ENCODE peak calls at places on chromosomes 7 and 10, in nine cellular contexts. N is lung; K is CD4-positive, alpha-beta memory T cell; Z is right cardiac atrium; D is AG04449; U is cardiac fibroblast; P is left ventricle myocardium inferior; B is body of pancreas; E is IMR-90. I is an unnamed sample.

GRCh38 chr7:70720191-70720873 is 411.6 kb upstream of the GALNT17 start:
- DNase-seq in N (no peak), K (no peak), Z (no peak), D (no peak), U (no peak), P (no peak), B (no peak), E (no peak), I (no peak)

GRCh38 chr7:33762153-33762902 is 143.0 kb upstream of the BMPER start:
- DNase-seq in N (no peak), K (no peak), Z (no peak), D (no peak), U (no peak), P (no peak), B (no peak), E (no peak), I (no peak)

GRCh38 chr7:143193880-143194279 is 10.7 kb downstream of the TAS2R39 start:
- DNase-seq in N (no peak), K (no peak), Z (no peak), D (no peak), U (no peak), P (no peak), B (no peak), E (no peak), I (no peak)

GRCh38 chr10:125007436-125007835 is 65.5 kb downstream of the ZRANB1 start:
- DNase-seq in N (no peak), K (no peak), Z (peak), D (no peak), U (no peak), P (no peak), B (no peak), E (no peak), I (no peak)

GRCh38 chr7:50962281-50962883 is 179.7 kb upstream of the GRB10 start:
- DNase-seq in N (no peak), K (no peak), Z (no peak), D (no peak), U (no peak), P (no peak), B (no peak), E (no peak), I (peak)

GRCh38 chr10:374354-374753 is 239.1 kb downstream of the ZMYND11 start:
- DNase-seq in N (no peak), K (no peak), Z (no peak), D (no peak), U (no peak), P (no peak), B (no peak), E (no peak), I (peak)

GRCh38 chr10:100735345-100736143 is 9.8 kb upstream of the PAX2 start:
- DNase-seq in N (no peak), K (no peak), Z (no peak), D (no peak), U (no peak), P (no peak), B (no peak), E (no peak), I (no peak)

GRCh38 chr7:94062372-94062771 is 58.2 kb upstream of the BET1 start:
- DNase-seq in N (no peak), K (no peak), Z (no peak), D (no peak), U (no peak), P (no peak), B (no peak), E (peak), I (no peak)

GRCh38 chr7:1065263-1066260 is 21.2 kb downstream of the GPR146 start:
- DNase-seq in N (peak), K (peak), Z (peak), D (no peak), U (peak), P (peak), B (peak), E (peak), I (peak)

GRCh38 chr7:44724276-44724675 is 24.4 kb upstream of the ZMIZ2 start:
- DNase-seq in N (no peak), K (no peak), Z (no peak), D (no peak), U (no peak), P (no peak), B (no peak), E (no peak), I (no peak)

GRCh38 chr7:22137466-22137865 is 191.8 kb upstream of the CDCA7L start:
- DNase-seq in N (no peak), K (no peak), Z (no peak), D (no peak), U (no peak), P (no peak), B (no peak), E (peak), I (peak)

GRCh38 chr7:127536426-127537152 is 48.8 kb downstream of the GCC1 start:
- DNase-seq in N (no peak), K (no peak), Z (no peak), D (no peak), U (no peak), P (no peak), B (no peak), E (no peak), I (no peak)

GRCh38 chr7:130491841-130492518 is at the start of gene MEST:
- DNase-seq in N (no peak), K (no peak), Z (peak), D (no peak), U (peak), P (no peak), B (peak), E (peak), I (peak)

GRCh38 chr10:101238732-101239105 is 9.5 kb upstream of the LBX1 start:
- DNase-seq in N (no peak), K (no peak), Z (no peak), D (no peak), U (no peak), P (no peak), B (no peak), E (no peak), I (no peak)

GRCh38 chr7:20053334-20054104 is 163.7 kb downstream of the MACC1 start:
- DNase-seq in N (no peak), K (no peak), Z (no peak), D (no peak), U (no peak), P (no peak), B (no peak), E (no peak), I (no peak)

GRCh38 chr10:73076361-73077183 is 20.1 kb downstream of the P4HA1 start:
- DNase-seq in N (peak), K (no peak), Z (peak), D (peak), U (peak), P (peak), B (no peak), E (peak), I (peak)

GRCh38 chr10:73073627-73074026 is 23.0 kb downstream of the P4HA1 start:
- DNase-seq in N (no peak), K (no peak), Z (no peak), D (no peak), U (no peak), P (no peak), B (no peak), E (no peak), I (no peak)

GRCh38 chr10:73079779-73080178 is 16.9 kb downstream of the P4HA1 start:
- DNase-seq in N (no peak), K (no peak), Z (no peak), D (no peak), U (no peak), P (no peak), B (no peak), E (no peak), I (no peak)

GRCh38 chr10:73075829-73076228 is 20.8 kb downstream of the P4HA1 start:
- DNase-seq in N (no peak), K (no peak), Z (no peak), D (no peak), U (no peak), P (no peak), B (no peak), E (no peak), I (no peak)
- H3K4me3 ChIP-seq in N (no peak), K (no peak), Z (no peak), D (no peak), U (no peak), P (peak), B (no peak), E (no peak), I (no peak)

DNA sequence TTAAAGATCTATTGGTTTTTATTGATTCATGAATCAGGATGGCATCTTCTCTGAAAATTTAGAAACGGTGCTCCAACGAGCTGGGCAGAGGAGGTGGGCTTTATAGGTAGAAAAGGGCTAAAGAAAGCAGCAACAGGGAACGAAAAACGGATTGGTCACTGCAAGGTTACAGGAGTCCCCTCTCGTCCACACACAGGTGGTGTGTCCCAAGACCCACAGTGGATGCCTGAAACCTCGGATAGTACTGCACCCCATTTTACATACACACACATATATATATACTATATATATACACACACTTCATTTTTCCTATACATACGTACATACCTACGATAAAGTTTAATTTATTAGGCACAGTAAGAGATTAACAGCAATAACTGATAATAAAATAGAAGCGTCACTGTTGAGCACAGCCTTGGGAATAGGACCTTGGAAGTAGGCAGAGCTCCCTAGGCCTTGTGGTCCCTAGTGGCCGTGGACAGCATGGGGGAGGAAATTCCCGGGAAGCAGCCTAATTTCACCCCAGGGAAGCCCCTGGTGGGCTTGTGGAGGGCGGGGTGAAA is 737 bp upstream of the NUB1 start:
- DNase-seq in N (no peak), K (no peak), Z (no peak), D (no peak), U (no peak), P (no peak), B (no peak), E (no peak), I (no peak)
- H3K4me3 ChIP-seq in N (no peak), K (no peak), Z (no peak), D (peak), U (peak), P (peak), B (no peak), E (peak), I (peak)

GRCh38 chr10:62083868-62084267 is 182.4 kb downstream of the ARID5B start:
- DNase-seq in N (peak), K (no peak), Z (peak), D (no peak), U (peak), P (peak), B (peak), E (peak), I (peak)
- H3K4me3 ChIP-seq in N (no peak), K (peak), Z (no peak), D (no peak), U (no peak), P (peak), B (no peak), E (no peak), I (no peak)

DNA sequence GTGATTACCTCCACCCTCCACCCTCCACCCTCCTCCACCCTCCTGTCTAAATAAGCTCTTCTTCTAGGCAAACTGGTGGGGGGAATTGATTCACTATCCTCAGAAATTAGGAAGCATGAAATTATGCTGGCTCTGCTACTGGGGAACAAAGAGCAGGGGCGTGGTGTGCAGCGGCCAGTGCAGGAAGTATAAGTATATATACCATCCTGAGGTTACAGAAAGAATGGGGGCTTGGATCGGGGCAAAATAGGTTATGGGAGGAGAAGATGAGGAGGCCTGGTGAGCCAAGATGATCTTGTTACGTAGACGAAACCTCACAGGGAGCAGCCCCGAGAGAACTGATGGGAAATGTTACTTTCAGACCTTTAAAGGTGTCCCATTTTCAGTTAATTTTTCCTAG is 49.1 kb downstream of the SYPL1 start:
- DNase-seq in N (no peak), K (no peak), Z (no peak), D (no peak), U (no peak), P (no peak), B (no peak), E (no peak), I (no peak)
- H3K4me3 ChIP-seq in N (no peak), K (no peak), Z (no peak), D (no peak), U (no peak), P (no peak), B (no peak), E (no peak), I (no peak)